ENCODE peak calls at places on chromosome 7, in five cellular contexts. E, Z, V, K and Y are unnamed samples.

GRCh38 chr7:157541295-157541608 is 204.4 kb downstream of the DNAJB6 start:
- DNase-seq in Z (no peak), E (no peak), V (no peak), K (no peak), Y (no peak)

GRCh38 chr7:38929460-38930171 is 20.6 kb upstream of the VPS41 start:
- DNase-seq in V (peak), Z (no peak), E (no peak), K (no peak), Y (no peak)

GRCh38 chr7:130208511-130208910 is 851 bp downstream of the SSMEM1 start:
- DNase-seq in V (no peak), K (peak), Z (no peak), E (no peak), Y (no peak)

GRCh38 chr7:76386691-76387260 is 22.7 kb downstream of the SSC4D start:
- DNase-seq in V (no peak), K (peak), Z (no peak), E (no peak), Y (no peak)

GRCh38 chr7:50660830-50661175 is 95.6 kb upstream of the DDC start:
- DNase-seq in V (no peak), K (no peak), Z (no peak), E (no peak), Y (no peak)

GRCh38 chr7:44107961-44108767 is 4.0 kb downstream of the AEBP1 start:
- DNase-seq in Z (no peak), K (no peak), V (no peak), E (no peak), Y (no peak)

GRCh38 chr7:106045592-106045991 is 66.5 kb downstream of the SYPL1 start:
- DNase-seq in Z (no peak), V (no peak), E (peak), K (peak), Y (no peak)

GRCh38 chr7:22666732-22667131 is 60.3 kb upstream of the IL6 start:
- DNase-seq in E (no peak), V (no peak), K (peak), Z (no peak), Y (no peak)

GRCh38 chr7:17056491-17057142 is 174.8 kb upstream of the AGR3 start:
- DNase-seq in E (peak), Z (no peak), K (peak), V (no peak), Y (no peak)

GRCh38 chr7:144035385-144035784 is 13.4 kb upstream of the OR2A5 start:
- DNase-seq in K (no peak), V (no peak), E (no peak), Z (no peak), Y (no peak)

GRCh38 chr7:149598721-149599308 is 101.2 kb upstream of the ZNF746 start:
- DNase-seq in Z (peak), K (peak), V (no peak), E (no peak), Y (peak)

GRCh38 chr7:159096736-159097581 is 47.7 kb downstream of the VIPR2 start:
- DNase-seq in V (no peak), E (no peak), Z (no peak), K (no peak), Y (no peak)

GRCh38 chr7:15889501-15889900 is 203.0 kb upstream of the MEOX2 start:
- DNase-seq in Z (no peak), K (no peak), E (no peak), V (no peak), Y (no peak)

GRCh38 chr7:41047192-41047591 is 655.7 kb downstream of the INHBA start:
- DNase-seq in K (no peak), Z (no peak), V (no peak), E (no peak), Y (no peak)

GRCh38 chr7:54788664-54789063 is 29.7 kb upstream of the SEC61G start:
- DNase-seq in E (peak), V (no peak), K (peak), Z (peak), Y (peak)

GRCh38 chr7:26486153-26486552 is 194.5 kb downstream of the SNX10 start:
- DNase-seq in K (no peak), V (no peak), Z (no peak), E (no peak), Y (no peak)

GRCh38 chr7:31051598-31052503 is at the start of gene ADCYAP1R1:
- DNase-seq in E (no peak), K (no peak), V (no peak), Z (peak), Y (no peak)

GRCh38 chr7:19674266-19674960 is 34.4 kb downstream of the POLR1F start:
- DNase-seq in V (no peak), E (no peak), K (no peak), Z (no peak), Y (no peak)

GRCh38 chr7:6486438-6487183 is 38.9 kb upstream of the DAGLB start:
- DNase-seq in V (no peak), E (no peak), K (no peak), Z (no peak), Y (no peak)

GRCh38 chr7:92898798-92899197 is 62.4 kb upstream of the CDK6 start:
- DNase-seq in K (no peak), V (no peak), E (no peak), Z (no peak), Y (no peak)

GRCh38 chr7:30451539-30452277 is 26.9 kb downstream of the NOD1 start:
- DNase-seq in V (no peak), E (no peak), K (no peak), Z (no peak), Y (no peak)

GRCh38 chr7:93327006-93327633 is 95.0 kb downstream of the VPS50 start:
- DNase-seq in E (peak), Z (no peak), V (no peak), K (peak), Y (no peak)

GRCh38 chr7:39249635-39250034 is 271.9 kb downstream of the POU6F2 start:
- DNase-seq in K (no peak), E (no peak), V (no peak), Z (no peak), Y (no peak)

GRCh38 chr7:81744389-81744788 is 25.5 kb downstream of the HGF start:
- DNase-seq in E (no peak), K (no peak), V (no peak), Z (no peak), Y (no peak)

GRCh38 chr7:39650676-39651075 is 27.3 kb downstream of the RALA start:
- DNase-seq in K (peak), V (no peak), E (peak), Z (no peak), Y (no peak)

GRCh38 chr7:43283706-43284105 is 171.3 kb downstream of the HECW1 start:
- DNase-seq in Z (no peak), V (no peak), E (no peak), K (no peak), Y (no peak)

GRCh38 chr7:155594163-155594732 is 47.9 kb upstream of the CNPY1 start:
- DNase-seq in E (no peak), K (no peak), V (no peak), Z (no peak), Y (no peak)

GRCh38 chr7:16989883-16990413 is 108.2 kb upstream of the AGR3 start:
- DNase-seq in E (peak), V (peak), K (peak), Z (no peak), Y (no peak)

GRCh38 chr7:25841575-25841974 is 310.4 kb upstream of the NFE2L3 start:
- DNase-seq in K (no peak), Z (no peak), E (no peak), V (no peak), Y (no peak)

GRCh38 chr7:44433255-44434022 is 57.0 kb downstream of the NUDCD3 start:
- DNase-seq in E (no peak), V (no peak), Z (no peak), K (no peak), Y (no peak)

GRCh38 chr7:36994456-36995112 is 270.3 kb upstream of the AOAH start:
- DNase-seq in K (no peak), V (no peak), E (no peak), Z (no peak), Y (no peak)

GRCh38 chr7:129041929-129042200 is 13.0 kb downstream of the TNPO3 start:
- DNase-seq in V (no peak), Z (no peak), K (no peak), E (no peak), Y (no peak)

GRCh38 chr7:125358551-125359167 is 429.0 kb upstream of the POT1 start:
- DNase-seq in E (no peak), V (no peak), Z (no peak), K (no peak), Y (no peak)

GRCh38 chr7:35536396-35536826 is 158.5 kb downstream of the HERPUD2 start:
- DNase-seq in K (no peak), V (no peak), Z (no peak), E (no peak), Y (no peak)

GRCh38 chr7:43905954-43906326 is 456 bp downstream of the URGCP start:
- DNase-seq in Z (peak), K (peak), E (no peak), V (no peak), Y (peak)

GRCh38 chr7:2403718-2404648 is 572 bp downstream of the CHST12 start:
- DNase-seq in V (peak), K (peak), E (no peak), Z (no peak), Y (no peak)
- TF ChIP-seq CTCF in V (no peak), K (no peak), E (peak), Z (no peak), Y (no peak)

DNA sequence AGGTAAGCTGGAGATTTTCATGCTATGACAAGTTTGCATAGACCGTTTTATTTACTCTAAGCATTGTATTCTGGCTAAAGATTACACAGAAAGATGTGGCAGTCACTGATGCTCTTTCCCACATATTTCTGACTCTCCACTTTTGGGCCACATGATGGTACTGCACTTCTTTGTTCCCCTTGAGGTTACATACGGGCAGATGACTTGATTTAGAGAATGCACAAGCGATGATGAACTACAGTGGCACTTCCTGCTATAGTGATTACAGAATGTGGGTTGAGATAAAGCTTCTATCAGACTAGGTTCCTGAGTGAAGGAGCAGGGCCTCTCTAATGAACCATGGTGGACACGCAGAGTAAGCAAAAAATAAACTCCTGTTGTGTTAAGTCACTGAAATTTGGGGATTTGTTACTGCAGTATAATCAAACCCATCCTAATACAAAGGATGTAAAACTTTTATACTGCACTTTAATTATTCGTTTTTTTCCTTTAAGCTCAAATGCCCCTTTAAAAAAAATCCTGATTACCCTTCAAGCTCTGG is 177.9 kb downstream of the TAX1BP1 start:
- DNase-seq in Z (no peak), E (no peak), K (peak), V (no peak), Y (no peak)
- TF ChIP-seq CTCF in Z (no peak), E (no peak), K (no peak), V (no peak), Y (no peak)

GRCh38 chr7:101319401-101319800 is 2.2 kb downstream of the IFT22 start:
- DNase-seq in V (no peak), Z (no peak), E (no peak), K (no peak), Y (no peak)

GRCh38 chr7:101321491-101322401 is at the start of gene IFT22:
- DNase-seq in V (peak), E (peak), K (peak), Z (peak), Y (peak)
- TF ChIP-seq CTCF in V (peak), E (peak), K (peak), Z (peak), Y (peak)

GRCh38 chr7:1758417-1758858 is 88.4 kb downstream of the ELFN1 start:
- DNase-seq in K (peak), V (no peak), Z (peak), E (no peak), Y (no peak)
- TF ChIP-seq CTCF in K (peak), V (no peak), Z (peak), E (peak), Y (peak)